ENCODE peak calls at places on chromosomes 3 and 15, in nine cellular contexts. B, N, P, Y, G, X, C, U and L are unnamed samples.
A peak's percentile ranks its signal among the peaks of the same experiment; 100 is the strongest.

GRCh38 chr3:46705751-46706572 is 4.8 kb downstream of the TMIE start:
- DNase-seq in P (no peak), G (peak; percentile 6), Y (peak; percentile 56), B (no peak), U (peak; percentile 68), N (peak; percentile 59), C (peak; percentile 44), X (no peak), L (no peak)

GRCh38 chr15:73602992-73603391 is 30.2 kb downstream of the NPTN start:
- DNase-seq in B (no peak), U (no peak), G (no peak), P (no peak), Y (no peak), X (no peak), N (no peak), C (no peak), L (no peak)

GRCh38 chr15:75620043-75620775 is 5.3 kb downstream of the SNUPN start:
- DNase-seq in U (no peak), P (no peak), N (peak; percentile 39), G (no peak), B (no peak), Y (no peak), X (peak; percentile 27), C (peak; percentile 22), L (no peak)

GRCh38 chr3:149247025-149247710 is 25.5 kb upstream of the CP start:
- DNase-seq in P (peak; percentile 29), B (no peak), X (no peak), Y (no peak), N (peak; percentile 70), G (no peak), C (peak; percentile 28), U (no peak), L (no peak)

GRCh38 chr3:58026598-58026997 is 18.4 kb downstream of the FLNB start:
- DNase-seq in U (no peak), G (no peak), B (no peak), N (no peak), P (no peak), X (no peak), C (no peak), Y (no peak), L (no peak)

GRCh38 chr15:74725241-74725774 is at the start of gene CYP1A1:
- DNase-seq in G (peak; percentile 58), P (no peak), U (peak; percentile 44), C (no peak), B (no peak), X (peak; percentile 61), Y (no peak), N (no peak), L (no peak)

GRCh38 chr3:17089314-17089700 is 204.6 kb downstream of the PLCL2 start:
- DNase-seq in N (no peak), P (no peak), Y (no peak), U (no peak), G (no peak), X (no peak), C (no peak), B (no peak), L (no peak)

GRCh38 chr15:28273468-28273867 is 48.5 kb downstream of the HERC2 start:
- DNase-seq in C (peak; percentile 42), X (no peak), G (no peak), P (no peak), Y (no peak), U (no peak), N (peak; percentile 34), B (no peak), L (no peak)

GRCh38 chr3:127036209-127037020 is 53.5 kb downstream of the PLXNA1 start:
- DNase-seq in N (no peak), G (no peak), C (no peak), B (no peak), U (peak; percentile 34), Y (peak; percentile 59), X (peak; percentile 44), P (no peak), L (no peak)

GRCh38 chr3:170490828-170491560 is 72.3 kb downstream of the CLDN11 start:
- DNase-seq in B (no peak), Y (no peak), C (no peak), X (no peak), G (no peak), U (no peak), P (no peak), N (no peak), L (no peak)

GRCh38 chr3:47464603-47465002 is 11.1 kb downstream of the SCAP start:
- DNase-seq in G (no peak), Y (no peak), U (no peak), C (no peak), P (no peak), N (no peak), B (no peak), X (no peak), L (no peak)

GRCh38 chr15:57217716-57218598 is 158.3 kb upstream of the CGNL1 start:
- DNase-seq in U (no peak), X (no peak), B (no peak), G (no peak), N (no peak), Y (no peak), P (no peak), C (no peak), L (peak; percentile 39)

GRCh38 chr15:33278816-33279612 is 31.8 kb upstream of the RYR3 start:
- DNase-seq in N (peak; percentile 84), P (peak; percentile 19), C (peak; percentile 96), U (peak; percentile 70), Y (peak; percentile 87), G (no peak), X (no peak), B (peak; percentile 76), L (peak; percentile 89)

GRCh38 chr3:126617574-126617973 is 37.4 kb downstream of the TXNRD3 start:
- DNase-seq in U (no peak), G (no peak), P (no peak), Y (no peak), C (no peak), N (no peak), B (no peak), X (no peak), L (no peak)

GRCh38 chr3:79928687-79929408 is 161.1 kb upstream of the ROBO1 start:
- DNase-seq in U (no peak), N (no peak), C (no peak), P (no peak), G (no peak), Y (no peak), B (no peak), X (no peak), L (no peak)

GRCh38 chr3:53773586-53774368 is 72.4 kb downstream of the CHDH start:
- DNase-seq in G (peak; percentile 31), X (no peak), Y (no peak), P (peak; percentile 82), C (peak; percentile 40), U (no peak), N (peak; percentile 89), B (no peak), L (no peak)

GRCh38 chr15:63042879-63043340 is 363 bp downstream of the TPM1 start:
- DNase-seq in G (no peak), C (no peak), Y (no peak), X (no peak), U (no peak), B (no peak), P (no peak), N (no peak), L (no peak)

GRCh38 chr3:40173291-40173710 is 136.2 kb upstream of the EIF1B start:
- DNase-seq in N (no peak), G (no peak), B (no peak), Y (no peak), C (no peak), U (no peak), P (no peak), X (no peak), L (no peak)

GRCh38 chr3:134357914-134358811 is 16.1 kb downstream of the AMOTL2 start:
- DNase-seq in N (peak; percentile 96), Y (peak; percentile 68), P (peak; percentile 96), B (no peak), X (peak; percentile 51), U (peak; percentile 91), C (peak; percentile 92), G (no peak), L (peak; percentile 94)
- TF ChIP-seq CTCF in N (peak; percentile 29), Y (peak; percentile 25), P (peak; percentile 50), B (no peak), X (peak; percentile 24), U (peak; percentile 59), C (peak; percentile 74), G (no peak), L (peak; percentile 53)

DNA sequence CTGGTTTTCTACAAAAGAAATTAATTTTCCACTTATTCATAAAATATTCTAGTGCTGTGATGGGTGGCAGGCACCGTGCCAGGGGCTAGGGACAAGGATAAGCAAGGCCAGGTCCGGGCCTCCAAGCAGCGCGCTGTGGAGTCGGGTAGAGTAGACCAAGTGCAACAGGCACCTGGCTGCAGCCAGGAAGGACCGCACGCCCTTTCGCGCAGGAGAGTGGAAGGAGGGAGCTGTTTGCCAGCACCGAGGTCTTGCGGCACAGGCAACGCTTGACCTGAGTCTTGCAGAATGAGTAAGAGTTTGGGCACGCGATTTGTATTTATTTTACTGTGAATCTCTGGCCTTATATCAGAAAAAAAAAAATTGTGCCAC is at the start of gene CASR:
- DNase-seq in N (no peak), P (no peak), X (no peak), Y (peak; percentile 56), C (no peak), U (no peak), G (peak; percentile 46), B (no peak), L (peak; percentile 10)
- H3K27me3 ChIP-seq in N (peaks cover 30% of the 10 kb centered on the region), P (peaks cover 3% of the 10 kb centered on the region), X (peaks cover 12% of the 10 kb centered on the region), Y (peaks cover 37% of the 10 kb centered on the region), C (peaks cover 18% of the 10 kb centered on the region), U (peaks cover 31% of the 10 kb centered on the region), G (no peaks in the 10 kb centered on the region), B (peaks cover 46% of the 10 kb centered on the region), L (peaks cover 16% of the 10 kb centered on the region)

GRCh38 chr3:73623996-73624362 is 762 bp downstream of the PDZRN3 start:
- DNase-seq in Y (no peak), N (peak; percentile 85), P (no peak), G (peak; percentile 51), B (no peak), X (peak; percentile 40), C (peak; percentile 32), U (no peak), L (no peak)
- TF ChIP-seq CTCF in Y (peak; percentile 16), N (peak; percentile 33), P (peak; percentile 14), G (no peak), B (no peak), X (peak; percentile 5), C (no peak), U (no peak), L (no peak)

DNA sequence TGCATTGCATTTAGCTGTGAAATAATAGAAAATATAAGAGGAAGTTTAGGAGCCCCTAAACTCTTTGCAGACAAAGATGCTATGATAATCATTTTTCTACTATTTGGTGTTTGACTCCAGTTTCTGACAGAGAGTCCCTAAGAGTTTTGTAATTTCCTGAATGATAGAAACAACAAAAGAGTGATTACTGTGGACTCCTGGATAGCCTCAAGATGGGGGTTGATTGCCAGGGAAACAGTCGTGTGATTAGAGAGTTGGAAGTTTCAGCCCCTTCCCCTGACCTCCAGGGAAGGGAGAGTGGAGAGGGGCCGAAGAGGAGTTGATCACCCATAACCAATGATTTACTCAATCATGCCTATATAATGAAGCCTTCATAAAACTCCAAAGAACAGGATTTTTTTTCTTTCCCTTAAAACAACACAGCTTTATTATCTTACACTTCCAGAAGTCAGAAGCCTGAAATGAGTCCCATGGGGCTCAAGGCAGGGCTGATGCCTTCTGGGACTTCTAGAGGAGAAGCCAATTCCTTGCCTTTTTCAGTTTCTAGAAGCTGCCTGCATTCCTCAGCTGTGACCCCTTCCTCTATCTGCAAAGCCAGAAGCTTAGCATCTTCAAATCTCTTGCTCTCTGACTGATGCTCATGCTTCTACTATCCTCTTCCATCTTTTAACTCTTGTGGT is 292.3 kb upstream of the ZPLD1 start:
- DNase-seq in N (no peak), X (no peak), C (peak; percentile 53), Y (no peak), U (no peak), G (no peak), P (no peak), B (no peak), L (no peak)
- H3K27me3 ChIP-seq in N (no peaks in the 10 kb centered on the region), X (no peaks in the 10 kb centered on the region), C (no peaks in the 10 kb centered on the region), Y (no peaks in the 10 kb centered on the region), U (no peaks in the 10 kb centered on the region), G (no peaks in the 10 kb centered on the region), P (no peaks in the 10 kb centered on the region), B (no peaks in the 10 kb centered on the region), L (no peaks in the 10 kb centered on the region)